ENCODE peak calls at places on chromosomes 7 and 10, in eight cellular contexts. E is endothelial cell of umbilical vein, P is activated T-helper 1 cell treated with Interleukin-2 at 50 U/mL for 16 hours, I is AG20443, L is RWPE1, N is brain microvascular endothelial cell, B is Right ventricle myocardium superior, Y is EH. G is an unnamed sample.

GRCh38 chr10:78475501-78475900 is 441.8 kb downstream of the RPS24 start:
- DNase-seq in E (no peak), P (no peak), I (peak), L (no peak), N (no peak), B (no peak), Y (no peak), G (no peak)

GRCh38 chr10:102780246-102780645 is 36.5 kb downstream of the WBP1L start:
- DNase-seq in E (no peak), P (no peak), I (no peak), L (peak), N (no peak), B (no peak), Y (peak), G (no peak)

GRCh38 chr10:12703141-12703540 is 298.4 kb downstream of the CCDC3 start:
- DNase-seq in E (no peak), P (no peak), I (no peak), L (no peak), N (no peak), B (no peak), Y (peak), G (no peak)

GRCh38 chr7:2904202-2904601 is 60.1 kb upstream of the GNA12 start:
- DNase-seq in E (no peak), P (no peak), I (no peak), L (no peak), N (no peak), B (no peak), Y (no peak), G (no peak)

GRCh38 chr10:48444266-48444665 is 137.8 kb downstream of the MAPK8 start:
- DNase-seq in E (peak), P (no peak), I (peak), L (peak), N (peak), B (no peak), Y (peak), G (no peak)

GRCh38 chr7:29811597-29811996 is 5.3 kb downstream of the WIPF3 start:
- DNase-seq in E (no peak), P (no peak), I (no peak), L (no peak), N (no peak), B (no peak), Y (no peak), G (no peak)

GRCh38 chr10:49164587-49165188 is 23.5 kb downstream of the TMEM273 start:
- DNase-seq in E (peak), P (no peak), I (no peak), L (no peak), N (peak), B (peak), Y (peak), G (no peak)

GRCh38 chr10:108104697-108105096 is 940.2 kb upstream of the SORCS1 start:
- DNase-seq in E (no peak), P (no peak), I (peak), L (no peak), N (no peak), B (no peak), Y (no peak), G (no peak)

GRCh38 chr10:88343761-88344484 is 239.2 kb downstream of the RNLS start:
- DNase-seq in E (no peak), P (no peak), I (no peak), L (no peak), N (no peak), B (no peak), Y (no peak), G (no peak)

GRCh38 chr7:39937366-39938153 is 12.5 kb upstream of the CDK13 start:
- DNase-seq in E (no peak), P (no peak), I (no peak), L (peak), N (no peak), B (no peak), Y (no peak), G (no peak)

GRCh38 chr7:132643302-132643701 is 67.0 kb upstream of the PLXNA4 start:
- DNase-seq in E (no peak), P (no peak), I (no peak), L (no peak), N (no peak), B (no peak), Y (no peak), G (no peak)

GRCh38 chr10:116913681-116914080 is 64.4 kb downstream of the ENO4 start:
- DNase-seq in E (no peak), P (no peak), I (no peak), L (no peak), N (no peak), B (no peak), Y (no peak), G (no peak)

GRCh38 chr10:97179731-97180366 is 5.9 kb downstream of the SLIT1 start:
- DNase-seq in E (no peak), P (no peak), I (peak), L (no peak), N (no peak), B (no peak), Y (no peak), G (peak)

GRCh38 chr10:51423121-51423452 is 276.3 kb downstream of the CSTF2T start:
- DNase-seq in E (no peak), P (no peak), I (no peak), L (no peak), N (no peak), B (no peak), Y (no peak), G (no peak)

GRCh38 chr10:97371696-97372095 is 29.4 kb downstream of the RRP12 start:
- DNase-seq in E (no peak), P (no peak), I (no peak), L (no peak), N (no peak), B (no peak), Y (no peak), G (no peak)

GRCh38 chr7:157792241-157792950 is 455.6 kb downstream of the DNAJB6 start:
- DNase-seq in E (no peak), P (no peak), I (no peak), L (no peak), N (no peak), B (no peak), Y (no peak), G (no peak)

GRCh38 chr7:1975581-1975980 is 257.2 kb downstream of the MAD1L1 start:
- DNase-seq in E (no peak), P (no peak), I (no peak), L (no peak), N (no peak), B (peak), Y (no peak), G (no peak)

GRCh38 chr10:101816913-101817541 is 1.2 kb downstream of the OGA start:
- DNase-seq in E (no peak), P (no peak), I (no peak), L (no peak), N (no peak), B (no peak), Y (no peak), G (no peak)

GRCh38 chr7:155963771-155964195 is 151.5 kb upstream of the SHH start:
- DNase-seq in E (no peak), P (no peak), I (no peak), L (no peak), N (no peak), B (no peak), Y (no peak), G (no peak)

GRCh38 chr10:49265885-49266284 is 33.1 kb upstream of the C10orf71 start:
- DNase-seq in E (no peak), P (no peak), I (no peak), L (no peak), N (no peak), B (no peak), Y (no peak), G (no peak)

GRCh38 chr7:77386165-77386824 is 29.9 kb downstream of the GSAP start:
- DNase-seq in E (no peak), P (no peak), I (no peak), L (no peak), N (no peak), B (no peak), Y (peak), G (no peak)

GRCh38 chr10:60032723-60033122 is 126.4 kb upstream of the CCDC6 start:
- DNase-seq in E (peak), P (no peak), I (peak), L (peak), N (peak), B (no peak), Y (peak), G (peak)

GRCh38 chr10:5945561-5946418 is 31.6 kb downstream of the IL15RA start:
- DNase-seq in E (peak), P (no peak), I (peak), L (peak), N (peak), B (peak), Y (peak), G (no peak)

GRCh38 chr7:66837007-66837406 is 84.0 kb upstream of the TMEM248 start:
- DNase-seq in E (peak), P (no peak), I (no peak), L (no peak), N (peak), B (no peak), Y (peak), G (no peak)

GRCh38 chr10:10911471-10911921 is 106.2 kb upstream of the CELF2 start:
- DNase-seq in E (peak), P (no peak), I (peak), L (peak), N (peak), B (peak), Y (peak), G (no peak)

GRCh38 chr10:42987575-42987974 is 89.3 kb upstream of the RET start:
- DNase-seq in E (no peak), P (no peak), I (no peak), L (no peak), N (no peak), B (no peak), Y (no peak), G (no peak)

GRCh38 chr10:94287331-94287730 is 75.4 kb downstream of the NOC3L start:
- DNase-seq in E (peak), P (no peak), I (no peak), L (no peak), N (peak), B (no peak), Y (peak), G (no peak)

GRCh38 chr7:75879771-75880184 is 944 bp downstream of the RHBDD2 start:
- DNase-seq in E (peak), P (no peak), I (no peak), L (no peak), N (peak), B (no peak), Y (peak), G (no peak)

GRCh38 chr7:34298492-34298891 is 359.5 kb upstream of the NPSR1 start:
- DNase-seq in E (peak), P (no peak), I (no peak), L (no peak), N (peak), B (no peak), Y (no peak), G (no peak)

GRCh38 chr7:41570766-41571165 is 132.1 kb downstream of the INHBA start:
- DNase-seq in E (no peak), P (no peak), I (no peak), L (no peak), N (no peak), B (no peak), Y (no peak), G (no peak)

GRCh38 chr7:31408120-31408729 is 67.7 kb upstream of the NEUROD6 start:
- DNase-seq in E (no peak), P (no peak), I (peak), L (peak), N (peak), B (no peak), Y (peak), G (no peak)

GRCh38 chr7:146366938-146367337 is 250.3 kb downstream of the CNTNAP2 start:
- DNase-seq in E (no peak), P (no peak), I (no peak), L (peak), N (peak), B (no peak), Y (no peak), G (no peak)

GRCh38 chr10:11875499-11876281 is 52.5 kb downstream of the PROSER2 start:
- DNase-seq in E (peak), P (no peak), I (peak), L (peak), N (peak), B (peak), Y (peak), G (no peak)

GRCh38 chr7:44639701-44640321 is 33.4 kb downstream of the OGDH start:
- DNase-seq in E (peak), P (no peak), I (peak), L (peak), N (peak), B (no peak), Y (peak), G (no peak)

GRCh38 chr7:44470080-44470479 is 20.4 kb downstream of the NUDCD3 start:
- DNase-seq in E (no peak), P (no peak), I (no peak), L (no peak), N (peak), B (no peak), Y (peak), G (no peak)

GRCh38 chr7:20409961-20410360 is 79.3 kb downstream of the ITGB8 start:
- DNase-seq in E (no peak), P (no peak), I (no peak), L (no peak), N (no peak), B (no peak), Y (no peak), G (no peak)

GRCh38 chr10:32937824-32938482 is 20.1 kb downstream of the ITGB1 start:
- DNase-seq in E (peak), P (no peak), I (peak), L (no peak), N (no peak), B (no peak), Y (peak), G (no peak)

GRCh38 chr7:93307131-93307660 is 75.0 kb downstream of the VPS50 start:
- DNase-seq in E (no peak), P (no peak), I (peak), L (no peak), N (peak), B (no peak), Y (peak), G (no peak)